ENCODE peak calls at places on chromosomes 4 and X, in seven cellular contexts. One of them, this sample, is unnamed.

GRCh38 chr4:104591505-104591904 is 96.8 kb upstream of the CXXC4 start:
- DNase-seq in endothelial cell: peak
- DNase-seq in Peyer's patch: peak
- DNase-seq in GM13977: no peak
- DNase-seq in fibroblast of lung: peak
- DNase-seq in left lung: peak
- DNase-seq in IMR-90: no peak
- DNase-seq in this sample: no peak

GRCh38 chr4:177093964-177094363 is 215.7 kb upstream of the NEIL3 start:
- DNase-seq in endothelial cell: no peak
- DNase-seq in Peyer's patch: no peak
- DNase-seq in GM13977: no peak
- DNase-seq in fibroblast of lung: no peak
- DNase-seq in left lung: no peak
- DNase-seq in IMR-90: no peak
- DNase-seq in this sample: no peak

GRCh38 chr4:189773909-189774308 is 166.8 kb upstream of the FRG1 start:
- DNase-seq in endothelial cell: no peak
- DNase-seq in Peyer's patch: no peak
- DNase-seq in GM13977: no peak
- DNase-seq in fibroblast of lung: no peak
- DNase-seq in left lung: no peak
- DNase-seq in IMR-90: peak
- DNase-seq in this sample: no peak

GRCh38 chr4:170736710-170737109 is 647.0 kb upstream of the AADAT start:
- DNase-seq in endothelial cell: no peak
- DNase-seq in Peyer's patch: no peak
- DNase-seq in GM13977: no peak
- DNase-seq in fibroblast of lung: no peak
- DNase-seq in left lung: no peak
- DNase-seq in IMR-90: no peak
- DNase-seq in this sample: no peak

GRCh38 chrX:150766351-150767044 is 73.3 kb downstream of the MTMR1 start:
- DNase-seq in endothelial cell: no peak
- DNase-seq in Peyer's patch: no peak
- DNase-seq in GM13977: peak
- DNase-seq in fibroblast of lung: no peak
- DNase-seq in left lung: no peak
- DNase-seq in IMR-90: no peak
- DNase-seq in this sample: no peak

GRCh38 chr4:23805381-23805780 is 84.5 kb downstream of the PPARGC1A start:
- DNase-seq in endothelial cell: no peak
- DNase-seq in Peyer's patch: no peak
- DNase-seq in GM13977: no peak
- DNase-seq in fibroblast of lung: peak
- DNase-seq in left lung: no peak
- DNase-seq in IMR-90: peak
- DNase-seq in this sample: no peak

GRCh38 chrX:152822383-152823086 is 8.0 kb downstream of the CETN2 start:
- DNase-seq in endothelial cell: no peak
- DNase-seq in Peyer's patch: no peak
- DNase-seq in GM13977: no peak
- DNase-seq in fibroblast of lung: no peak
- DNase-seq in left lung: no peak
- DNase-seq in IMR-90: peak
- DNase-seq in this sample: no peak

GRCh38 chr4:34464196-34464595 is 1780.1 kb downstream of the ARAP2 start:
- DNase-seq in endothelial cell: no peak
- DNase-seq in Peyer's patch: no peak
- DNase-seq in GM13977: no peak
- DNase-seq in fibroblast of lung: no peak
- DNase-seq in left lung: no peak
- DNase-seq in IMR-90: no peak
- DNase-seq in this sample: no peak

GRCh38 chrX:102712967-102713677 is 874 bp downstream of the GPRASP2 start:
- DNase-seq in endothelial cell: peak
- DNase-seq in Peyer's patch: peak
- DNase-seq in GM13977: no peak
- DNase-seq in fibroblast of lung: peak
- DNase-seq in left lung: peak
- DNase-seq in IMR-90: peak
- DNase-seq in this sample: no peak

GRCh38 chrX:129781134-129782014 is 1.6 kb downstream of the SASH3 start:
- DNase-seq in endothelial cell: no peak
- DNase-seq in Peyer's patch: peak
- DNase-seq in GM13977: peak
- DNase-seq in fibroblast of lung: no peak
- DNase-seq in left lung: peak
- DNase-seq in IMR-90: no peak
- DNase-seq in this sample: peak

GRCh38 chrX:9272166-9272565 is 192.7 kb upstream of the TBL1X start:
- DNase-seq in endothelial cell: no peak
- DNase-seq in Peyer's patch: no peak
- DNase-seq in GM13977: no peak
- DNase-seq in fibroblast of lung: peak
- DNase-seq in left lung: no peak
- DNase-seq in IMR-90: no peak
- DNase-seq in this sample: no peak

GRCh38 chr4:8858925-8859210 is 12.8 kb downstream of the HMX1 start:
- DNase-seq in endothelial cell: no peak
- DNase-seq in Peyer's patch: no peak
- DNase-seq in GM13977: no peak
- DNase-seq in fibroblast of lung: no peak
- DNase-seq in left lung: no peak
- DNase-seq in IMR-90: no peak
- DNase-seq in this sample: no peak

GRCh38 chrX:93673056-93673868 is at the start of gene NAP1L3:
- DNase-seq in endothelial cell: peak
- DNase-seq in Peyer's patch: peak
- DNase-seq in GM13977: peak
- DNase-seq in fibroblast of lung: peak
- DNase-seq in left lung: peak
- DNase-seq in IMR-90: peak
- DNase-seq in this sample: peak

GRCh38 chr4:145436114-145436513 is 45.5 kb upstream of the SMAD1 start:
- DNase-seq in endothelial cell: no peak
- DNase-seq in Peyer's patch: no peak
- DNase-seq in GM13977: no peak
- DNase-seq in fibroblast of lung: no peak
- DNase-seq in left lung: no peak
- DNase-seq in IMR-90: no peak
- DNase-seq in this sample: no peak

GRCh38 chr4:14143892-14144291 is 516.4 kb upstream of the BOD1L1 start:
- DNase-seq in endothelial cell: no peak
- DNase-seq in Peyer's patch: no peak
- DNase-seq in GM13977: no peak
- DNase-seq in fibroblast of lung: no peak
- DNase-seq in left lung: no peak
- DNase-seq in IMR-90: peak
- DNase-seq in this sample: no peak

GRCh38 chr4:87141428-87141827 is 79.0 kb downstream of the KLHL8 start:
- DNase-seq in endothelial cell: no peak
- DNase-seq in Peyer's patch: peak
- DNase-seq in GM13977: no peak
- DNase-seq in fibroblast of lung: no peak
- DNase-seq in left lung: no peak
- DNase-seq in IMR-90: no peak
- DNase-seq in this sample: no peak

GRCh38 chrX:9163153-9163790 is 129.3 kb upstream of the FAM9B start:
- DNase-seq in endothelial cell: no peak
- DNase-seq in Peyer's patch: no peak
- DNase-seq in GM13977: no peak
- DNase-seq in fibroblast of lung: peak
- DNase-seq in left lung: no peak
- DNase-seq in IMR-90: peak
- DNase-seq in this sample: no peak

GRCh38 chr4:125520258-125520990 is 205.7 kb downstream of the FAT4 start:
- DNase-seq in endothelial cell: no peak
- DNase-seq in Peyer's patch: no peak
- DNase-seq in GM13977: no peak
- DNase-seq in fibroblast of lung: peak
- DNase-seq in left lung: no peak
- DNase-seq in IMR-90: peak
- DNase-seq in this sample: no peak

DNA sequence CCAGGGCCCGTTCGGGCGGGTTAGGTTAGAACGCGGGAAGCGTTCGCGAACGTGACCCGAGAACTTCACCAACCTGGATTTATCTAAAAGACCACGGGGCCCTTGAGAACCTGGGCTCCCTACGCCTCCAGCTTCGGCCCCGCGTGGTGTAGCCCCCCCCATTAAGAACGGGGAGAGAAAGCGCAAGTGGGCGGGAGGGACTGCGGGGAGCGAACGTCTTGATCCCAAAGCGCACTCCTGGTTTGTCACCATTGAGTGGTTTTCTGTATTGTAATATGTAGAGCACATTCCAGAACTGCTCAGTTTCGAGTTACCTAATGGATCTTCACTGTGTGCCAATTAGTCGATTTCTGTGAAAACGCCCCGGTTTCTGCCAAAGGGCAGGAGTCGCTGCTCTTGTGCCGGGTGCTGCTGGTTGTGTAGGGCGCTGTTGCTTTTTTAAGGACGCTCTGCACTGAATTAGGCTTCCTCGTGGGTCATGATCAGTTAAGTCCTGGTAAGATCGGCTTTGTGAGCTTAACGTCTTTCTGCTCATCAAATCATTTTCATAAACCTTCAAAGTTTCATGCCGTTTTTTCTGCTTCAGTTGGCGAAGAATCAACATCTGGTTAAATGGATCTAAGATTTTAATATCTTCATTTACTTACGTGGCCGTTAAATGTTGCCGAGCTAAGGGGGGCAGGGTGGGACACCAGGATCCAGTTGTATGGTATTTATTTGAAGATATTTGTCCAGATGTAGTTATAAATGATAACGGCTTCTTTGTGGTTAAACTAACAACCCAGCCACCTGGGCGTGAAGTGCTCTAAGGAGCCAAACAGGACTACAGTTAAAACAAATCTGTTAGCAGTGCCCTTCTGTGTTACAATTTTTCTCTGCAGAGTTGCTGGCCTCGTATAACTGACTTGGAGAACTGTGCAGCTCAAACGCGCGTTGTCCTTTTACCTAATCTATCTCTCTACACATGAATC is 808 bp downstream of the MND1 start:
- DNase-seq in endothelial cell: peak
- DNase-seq in Peyer's patch: peak
- DNase-seq in GM13977: peak
- DNase-seq in fibroblast of lung: peak
- DNase-seq in left lung: peak
- DNase-seq in IMR-90: peak
- DNase-seq in this sample: peak
- TF ChIP-seq CTCF in endothelial cell: no peak
- TF ChIP-seq CTCF in Peyer's patch: no peak
- TF ChIP-seq CTCF in GM13977: no peak
- TF ChIP-seq CTCF in fibroblast of lung: no peak
- TF ChIP-seq CTCF in left lung: no peak
- TF ChIP-seq CTCF in IMR-90: peak
- TF ChIP-seq CTCF in this sample: no peak

DNA sequence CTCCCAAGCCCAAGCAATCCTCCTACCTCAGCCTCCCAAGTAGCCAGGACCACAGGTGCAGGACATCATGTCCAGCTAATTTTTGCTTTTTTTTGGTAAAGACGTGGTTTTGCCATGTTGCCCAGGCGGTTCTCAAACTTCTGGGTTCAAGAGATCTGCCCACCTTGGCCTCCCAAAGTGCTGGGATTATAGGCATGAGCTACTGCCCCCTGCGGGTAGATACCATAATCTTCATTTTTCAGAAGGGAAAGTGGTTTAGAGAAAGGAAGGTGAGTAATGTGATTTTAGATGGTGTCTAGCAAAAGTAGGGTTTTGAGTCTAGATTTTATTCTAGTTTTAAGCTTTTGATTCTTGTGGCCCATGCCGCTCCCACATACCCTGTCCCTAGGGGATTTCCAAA is 205.3 kb upstream of the CLNK start:
- DNase-seq in endothelial cell: no peak
- DNase-seq in Peyer's patch: no peak
- DNase-seq in GM13977: no peak
- DNase-seq in fibroblast of lung: no peak
- DNase-seq in left lung: no peak
- DNase-seq in IMR-90: no peak
- DNase-seq in this sample: no peak
- TF ChIP-seq CTCF in endothelial cell: no peak
- TF ChIP-seq CTCF in Peyer's patch: no peak
- TF ChIP-seq CTCF in GM13977: peak
- TF ChIP-seq CTCF in fibroblast of lung: no peak
- TF ChIP-seq CTCF in left lung: no peak
- TF ChIP-seq CTCF in IMR-90: no peak
- TF ChIP-seq CTCF in this sample: no peak

GRCh38 chr4:165207431-165208321 is at the start of gene KLHL2:
- DNase-seq in endothelial cell: peak
- DNase-seq in Peyer's patch: peak
- DNase-seq in GM13977: peak
- DNase-seq in fibroblast of lung: peak
- DNase-seq in left lung: peak
- DNase-seq in IMR-90: peak
- DNase-seq in this sample: peak
- TF ChIP-seq CTCF in endothelial cell: no peak
- TF ChIP-seq CTCF in Peyer's patch: peak
- TF ChIP-seq CTCF in GM13977: peak
- TF ChIP-seq CTCF in fibroblast of lung: no peak
- TF ChIP-seq CTCF in left lung: no peak
- TF ChIP-seq CTCF in IMR-90: no peak
- TF ChIP-seq CTCF in this sample: no peak

DNA sequence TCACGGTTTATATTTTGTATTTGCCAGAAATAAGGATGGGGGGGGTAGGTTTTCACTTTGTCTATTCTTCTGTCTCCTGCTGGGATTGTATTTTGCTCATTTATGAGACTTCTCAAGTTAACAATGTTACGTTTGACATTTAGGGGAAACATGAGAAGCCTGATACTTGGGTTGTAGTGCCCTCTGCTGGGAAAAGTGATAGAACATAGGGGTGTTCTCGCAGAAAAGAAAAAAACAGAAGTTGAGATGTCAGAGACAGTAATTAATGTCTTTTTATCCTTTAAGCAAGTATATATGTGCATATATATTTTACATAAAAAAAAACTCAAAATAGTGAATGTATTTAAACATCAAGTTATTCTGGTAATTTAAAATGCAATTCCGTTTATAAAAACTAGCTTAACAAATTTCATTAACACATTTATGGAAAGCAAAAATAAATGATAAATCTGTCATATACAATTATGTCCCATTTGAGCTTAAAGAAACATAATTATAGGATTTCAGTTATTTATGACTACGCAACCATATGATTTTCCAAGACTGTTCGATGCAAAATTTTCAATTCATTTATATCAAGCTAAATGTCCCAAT is 46.0 kb upstream of the TMPRSS11F start:
- DNase-seq in endothelial cell: peak
- DNase-seq in Peyer's patch: no peak
- DNase-seq in GM13977: peak
- DNase-seq in fibroblast of lung: peak
- DNase-seq in left lung: no peak
- DNase-seq in IMR-90: peak
- DNase-seq in this sample: peak
- TF ChIP-seq CTCF in endothelial cell: peak
- TF ChIP-seq CTCF in Peyer's patch: peak
- TF ChIP-seq CTCF in GM13977: peak
- TF ChIP-seq CTCF in fibroblast of lung: peak
- TF ChIP-seq CTCF in left lung: no peak
- TF ChIP-seq CTCF in IMR-90: peak
- TF ChIP-seq CTCF in this sample: peak

This sample was measured in GM10248.